ENCODE peak calls at places on chromosomes 7 and 10, in five cellular contexts. D is A549, O is K562, W is WTC11, J is HepG2. Z is an unnamed sample.

GRCh38 chr10:13712799-13713581 is 126.2 kb downstream of the PRPF18 start:
- DNase-seq in D (peak), O (peak), W (no peak), J (no peak), Z (peak)

GRCh38 chr7:1368150-1368681 is 91.1 kb downstream of the MICALL2 start:
- DNase-seq in D (no peak), O (no peak), W (no peak), J (no peak), Z (no peak)

GRCh38 chr10:132341017-132341416 is 9.0 kb downstream of the LRRC27 start:
- DNase-seq in D (no peak), O (no peak), W (no peak), J (no peak), Z (no peak)

GRCh38 chr10:69051303-69051702 is 36.6 kb upstream of the SRGN start:
- DNase-seq in D (no peak), O (no peak), W (no peak), J (no peak), Z (no peak)

GRCh38 chr10:12945709-12946359 is 55.7 kb downstream of the CCDC3 start:
- DNase-seq in D (no peak), O (peak), W (no peak), J (no peak), Z (no peak)

GRCh38 chr7:90064370-90064769 is 89.9 kb upstream of the STEAP1 start:
- DNase-seq in D (no peak), O (no peak), W (no peak), J (no peak), Z (no peak)

GRCh38 chr10:55485827-55486226 is 684.8 kb upstream of the PCDH15 start:
- DNase-seq in D (no peak), O (no peak), W (no peak), J (no peak), Z (no peak)

GRCh38 chr10:53025172-53025651 is 252.6 kb upstream of the MBL2 start:
- DNase-seq in D (no peak), O (no peak), W (no peak), J (peak), Z (no peak)

GRCh38 chr10:95069286-95069685 is at the start of gene CYP2C8:
- DNase-seq in D (no peak), O (no peak), W (no peak), J (no peak), Z (no peak)

GRCh38 chr7:45238806-45239205 is 81.2 kb downstream of the RAMP3 start:
- DNase-seq in D (no peak), O (no peak), W (no peak), J (no peak), Z (no peak)

GRCh38 chr10:43781480-43782361 is 133.0 kb upstream of the ZNF32 start:
- DNase-seq in D (no peak), O (no peak), W (no peak), J (peak), Z (peak)

GRCh38 chr10:57992321-57993077 is 275.2 kb downstream of the IPMK start:
- DNase-seq in D (no peak), O (no peak), W (peak), J (no peak), Z (no peak)

GRCh38 chr7:36287371-36288241 is 102.1 kb upstream of the ANLN start:
- DNase-seq in D (no peak), O (no peak), W (no peak), J (peak), Z (no peak)
- TF ChIP-seq ESRRA in D (peak), O (no peak), W (no peak), J (peak), Z (no peak)

DNA sequence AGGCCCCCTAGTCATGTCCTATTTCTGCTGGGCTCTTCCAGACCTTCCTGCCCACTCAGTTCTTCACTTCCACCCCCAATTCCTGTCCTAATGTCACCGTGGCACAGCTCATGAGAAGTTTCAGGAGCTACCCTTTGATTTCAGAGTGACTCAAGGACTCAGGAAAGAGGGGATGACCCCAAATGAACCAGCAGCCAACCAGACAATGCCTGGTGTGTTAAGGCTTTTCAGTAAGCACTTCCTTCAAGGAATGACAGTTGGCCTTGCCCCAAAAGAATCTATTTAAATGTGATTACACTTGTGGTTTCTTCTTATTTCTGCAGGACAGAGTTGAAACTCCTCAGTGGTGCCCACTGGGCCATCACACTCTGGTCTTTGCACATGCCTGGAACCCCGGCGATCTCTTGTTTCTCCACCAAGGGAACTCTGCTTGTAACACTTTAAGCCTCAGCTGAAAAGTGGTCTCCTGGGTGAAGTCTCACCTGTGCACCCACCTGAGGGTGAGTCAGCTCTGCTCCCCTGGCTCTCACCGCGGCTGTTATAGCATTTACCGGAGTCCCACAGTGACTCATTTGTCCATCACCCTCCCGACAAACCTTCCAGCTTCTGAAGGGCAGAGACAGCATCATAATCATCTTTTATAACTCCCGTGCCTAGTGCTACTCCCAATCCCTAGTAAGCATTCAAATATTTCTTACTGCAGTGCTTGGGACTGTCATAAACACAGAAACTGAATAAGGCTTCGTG is 123.0 kb upstream of the SVIL start:
- DNase-seq in D (no peak), O (no peak), W (no peak), J (no peak), Z (no peak)
- TF ChIP-seq ESRRA in D (no peak), O (no peak), W (no peak), J (no peak), Z (no peak)

DNA sequence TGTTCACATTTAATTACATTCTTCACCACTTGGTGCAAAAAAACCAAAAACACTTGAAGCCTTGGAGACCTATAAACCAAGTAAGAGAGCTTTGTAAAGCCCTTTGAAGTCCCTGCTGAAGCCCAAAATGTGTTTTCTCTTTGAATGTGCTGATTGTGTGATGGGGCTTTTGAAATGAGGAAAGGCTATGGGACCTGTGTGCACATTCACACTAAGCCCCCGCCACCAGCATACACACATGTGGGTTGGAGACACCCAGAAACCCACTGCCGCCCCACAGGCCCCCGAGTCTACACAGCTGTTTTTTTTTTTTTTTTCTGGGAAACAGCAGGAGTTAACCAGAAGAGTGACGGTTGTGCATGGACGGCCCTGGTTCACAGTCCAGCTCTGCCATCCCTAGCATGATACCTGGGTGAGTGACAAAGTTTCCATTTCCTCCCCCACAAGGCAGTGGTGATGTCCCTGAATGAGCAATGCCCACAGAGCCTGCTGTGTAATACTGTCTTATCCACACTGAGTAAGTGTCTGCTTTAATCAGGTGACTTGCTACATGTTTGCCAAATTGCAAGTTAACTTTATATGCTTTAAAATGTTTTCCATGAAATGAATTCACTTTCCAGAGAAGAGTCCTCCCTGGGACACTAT is 154.6 kb upstream of the GDF10 start:
- DNase-seq in D (no peak), O (no peak), W (no peak), J (no peak), Z (no peak)
- TF ChIP-seq ESRRA in D (no peak), O (no peak), W (no peak), J (no peak), Z (no peak)

GRCh38 chr7:114051871-114052324 is 133.1 kb upstream of the PPP1R3A start:
- DNase-seq in D (no peak), O (no peak), W (no peak), J (no peak), Z (peak)

GRCh38 chr7:114050571-114050970 is 131.8 kb upstream of the PPP1R3A start:
- DNase-seq in D (no peak), O (no peak), W (no peak), J (no peak), Z (no peak)

GRCh38 chr7:114047889-114048288 is 129.1 kb upstream of the PPP1R3A start:
- DNase-seq in D (peak), O (no peak), W (no peak), J (no peak), Z (no peak)

GRCh38 chr7:114048386-114049235 is 129.8 kb upstream of the PPP1R3A start:
- DNase-seq in D (peak), O (peak), W (no peak), J (peak), Z (no peak)
- TF ChIP-seq ESRRA in D (no peak), O (no peak), W (no peak), J (no peak), Z (no peak)

GRCh38 chr7:102449136-102449535 is 15.5 kb downstream of the ALKBH4 start:
- DNase-seq in D (no peak), O (no peak), W (no peak), J (no peak), Z (no peak)

GRCh38 chr7:102446387-102447156 is 13.2 kb downstream of the ORAI2 start:
- DNase-seq in D (no peak), O (no peak), W (no peak), J (no peak), Z (no peak)

GRCh38 chr7:102447311-102447710 is 13.9 kb downstream of the ORAI2 start:
- DNase-seq in D (no peak), O (no peak), W (no peak), J (no peak), Z (no peak)

GRCh38 chr7:102445674-102446071 is 12.3 kb downstream of the ORAI2 start:
- DNase-seq in D (no peak), O (no peak), W (no peak), J (no peak), Z (no peak)

DNA sequence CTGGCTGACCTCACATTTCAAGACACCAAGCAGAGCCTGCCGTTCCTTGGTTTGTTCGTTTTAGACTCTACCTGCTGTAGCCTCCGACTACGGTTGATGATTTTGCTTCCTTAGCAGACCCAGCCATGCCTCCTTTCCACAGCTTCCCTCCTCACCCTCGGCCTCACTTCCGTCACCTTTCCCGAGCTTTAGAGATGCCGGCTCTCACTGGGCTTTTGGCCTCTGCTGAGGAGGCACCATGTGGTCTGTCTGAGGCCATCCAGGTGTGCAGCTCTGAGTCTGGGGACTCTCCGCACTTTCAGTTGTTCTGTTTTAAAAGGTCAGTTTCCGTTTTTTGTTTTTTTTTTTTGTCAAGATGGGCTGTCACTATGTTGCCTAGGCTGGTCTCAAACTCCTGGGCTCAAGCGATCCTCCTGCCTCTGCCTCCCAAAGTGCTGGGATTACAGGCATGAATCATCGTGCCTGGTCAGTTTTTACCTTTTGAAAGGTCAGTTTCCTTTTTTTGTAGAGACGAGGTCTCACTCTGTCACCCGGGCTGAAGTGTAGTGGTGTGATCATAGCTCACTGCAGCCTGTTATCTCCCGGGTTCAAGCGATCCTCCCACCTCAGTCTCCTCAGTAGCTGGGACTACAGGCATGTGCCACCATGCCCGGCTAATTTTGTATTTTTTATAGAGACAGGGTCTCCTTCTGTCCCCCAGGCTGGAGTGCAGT is 11.7 kb downstream of the ORAI2 start:
- DNase-seq in D (no peak), O (peak), W (no peak), J (no peak), Z (no peak)
- TF ChIP-seq ESRRA in D (no peak), O (no peak), W (no peak), J (no peak), Z (no peak)

GRCh38 chr10:97319671-97320479 is 804 bp downstream of the FRAT1 start:
- DNase-seq in D (no peak), O (no peak), W (peak), J (peak), Z (no peak)
- TF ChIP-seq ESRRA in D (no peak), O (no peak), W (no peak), J (no peak), Z (no peak)

GRCh38 chr7:134714791-134715190 is 64.6 kb upstream of the CALD1 start:
- DNase-seq in D (no peak), O (no peak), W (no peak), J (no peak), Z (no peak)
- TF ChIP-seq ESRRA in D (no peak), O (no peak), W (no peak), J (no peak), Z (no peak)